ENCODE peak calls at places on chromosomes 3 and 15, in seven cellular contexts. W is HepG2, F is heart left ventricle, S is K562, J is NB4, K is gastrocnemius medialis, L is A549. N is an unnamed sample.

GRCh38 chr3:123778525-123778924 is 105.6 kb downstream of the MYLK start:
- DNase-seq in W (no peak), F (no peak), S (no peak), J (no peak), K (no peak), L (no peak), N (no peak)

GRCh38 chr15:40111888-40112287 is 3.2 kb upstream of the BMF start:
- DNase-seq in W (no peak), F (no peak), S (peak; percentile 45), J (no peak), K (no peak), L (no peak), N (no peak)

GRCh38 chr3:99850608-99851007 is 32.9 kb downstream of the CMSS1 start:
- DNase-seq in W (no peak), F (no peak), S (no peak), J (peak; percentile 55), K (no peak), L (no peak), N (no peak)

GRCh38 chr3:76097588-76097975 is 312.2 kb upstream of the ZNF717 start:
- DNase-seq in W (no peak), F (no peak), S (no peak), J (no peak), K (no peak), L (no peak), N (no peak)

GRCh38 chr15:42796955-42797779 is 60.2 kb upstream of the CDAN1 start:
- DNase-seq in W (no peak), F (no peak), S (no peak), J (peak; percentile 5), K (no peak), L (no peak), N (no peak)

GRCh38 chr15:34367128-34368081 is at the start of gene LPCAT4:
- DNase-seq in W (peak; percentile 66), F (peak; percentile 90), S (peak; percentile 94), J (peak; percentile 93), K (peak; percentile 82), L (peak; percentile 87), N (peak; percentile 87)

GRCh38 chr3:65356331-65357286 is 668.8 kb upstream of the ADAMTS9 start:
- DNase-seq in W (no peak), F (no peak), S (no peak), J (no peak), K (no peak), L (no peak), N (no peak)

GRCh38 chr3:116392291-116392690 is 53.0 kb downstream of the LSAMP start:
- DNase-seq in W (no peak), F (no peak), S (no peak), J (no peak), K (no peak), L (no peak), N (no peak)

GRCh38 chr3:33980252-33980651 is 181.8 kb downstream of the PDCD6IP start:
- DNase-seq in W (peak; percentile 66), F (no peak), S (no peak), J (no peak), K (no peak), L (peak; percentile 89), N (peak; percentile 13)

GRCh38 chr3:52086939-52087675 is 30.7 kb upstream of the DUSP7 start:
- DNase-seq in W (no peak), F (no peak), S (peak; percentile 46), J (peak; percentile 85), K (no peak), L (no peak), N (no peak)

GRCh38 chr3:143510601-143511000 is 337.7 kb downstream of the SLC9A9 start:
- DNase-seq in W (no peak), F (no peak), S (no peak), J (no peak), K (no peak), L (no peak), N (no peak)

GRCh38 chr3:10193692-10194327 is 29.1 kb downstream of the IRAK2 start:
- DNase-seq in W (no peak), F (no peak), S (no peak), J (no peak), K (peak; percentile 27), L (no peak), N (no peak)

GRCh38 chr3:46409735-46410489 is 2.9 kb downstream of the CCRL2 start:
- DNase-seq in W (no peak), F (no peak), S (no peak), J (no peak), K (no peak), L (no peak), N (no peak)

GRCh38 chr3:112980080-112980479 is 5.2 kb upstream of the CD200R1 start:
- DNase-seq in W (peak; percentile 25), F (no peak), S (no peak), J (no peak), K (no peak), L (no peak), N (no peak)

GRCh38 chr3:77324115-77324514 is 284.2 kb downstream of the ROBO2 start:
- DNase-seq in W (no peak), F (no peak), S (no peak), J (no peak), K (no peak), L (no peak), N (no peak)

GRCh38 chr3:107680698-107681097 is 157.9 kb downstream of the BBX start:
- DNase-seq in W (no peak), F (no peak), S (no peak), J (no peak), K (no peak), L (no peak), N (no peak)

GRCh38 chr15:70480196-70480856 is 283.0 kb downstream of the UACA start:
- DNase-seq in W (no peak), F (no peak), S (no peak), J (peak; percentile 90), K (no peak), L (no peak), N (no peak)

GRCh38 chr15:33069161-33069560 is 125.4 kb downstream of the FMN1 start:
- DNase-seq in W (no peak), F (no peak), S (no peak), J (no peak), K (no peak), L (no peak), N (no peak)

GRCh38 chr3:113914646-113915045 is 33.2 kb upstream of the ZDHHC23 start:
- DNase-seq in W (no peak), F (no peak), S (no peak), J (no peak), K (no peak), L (no peak), N (no peak)

GRCh38 chr15:83170474-83171165 is 37.0 kb downstream of the HDGFL3 start:
- DNase-seq in W (no peak), F (no peak), S (no peak), J (no peak), K (no peak), L (no peak), N (no peak)

GRCh38 chr3:161343540-161343939 is 27.8 kb downstream of the SPTSSB start:
- DNase-seq in W (peak; percentile 53), F (no peak), S (no peak), J (no peak), K (no peak), L (no peak), N (no peak)

GRCh38 chr15:52254331-52254730 is 41.3 kb downstream of the MYO5C start:
- DNase-seq in W (no peak), F (no peak), S (no peak), J (peak; percentile 36), K (no peak), L (no peak), N (no peak)

GRCh38 chr15:52255935-52256334 is 39.7 kb downstream of the MYO5C start:
- DNase-seq in W (no peak), F (no peak), S (no peak), J (no peak), K (no peak), L (no peak), N (no peak)

GRCh38 chr15:52251144-52251860 is 44.3 kb downstream of the MYO5C start:
- DNase-seq in W (peak; percentile 65), F (no peak), S (no peak), J (no peak), K (no peak), L (no peak), N (no peak)

GRCh38 chr15:52255008-52255407 is 40.6 kb downstream of the MYO5C start:
- DNase-seq in W (no peak), F (no peak), S (no peak), J (peak; percentile 25), K (no peak), L (no peak), N (no peak)

GRCh38 chr15:52252781-52253180 is 42.8 kb downstream of the MYO5C start:
- DNase-seq in W (peak; percentile 35), F (no peak), S (peak; percentile 8), J (peak; percentile 41), K (no peak), L (peak; percentile 98), N (peak; percentile 70)
- TF ChIP-seq POLR2A in W (no peak), F (no peak), S (no peak), J (no peak), K (no peak), L (no peak), N (no peak)

DNA sequence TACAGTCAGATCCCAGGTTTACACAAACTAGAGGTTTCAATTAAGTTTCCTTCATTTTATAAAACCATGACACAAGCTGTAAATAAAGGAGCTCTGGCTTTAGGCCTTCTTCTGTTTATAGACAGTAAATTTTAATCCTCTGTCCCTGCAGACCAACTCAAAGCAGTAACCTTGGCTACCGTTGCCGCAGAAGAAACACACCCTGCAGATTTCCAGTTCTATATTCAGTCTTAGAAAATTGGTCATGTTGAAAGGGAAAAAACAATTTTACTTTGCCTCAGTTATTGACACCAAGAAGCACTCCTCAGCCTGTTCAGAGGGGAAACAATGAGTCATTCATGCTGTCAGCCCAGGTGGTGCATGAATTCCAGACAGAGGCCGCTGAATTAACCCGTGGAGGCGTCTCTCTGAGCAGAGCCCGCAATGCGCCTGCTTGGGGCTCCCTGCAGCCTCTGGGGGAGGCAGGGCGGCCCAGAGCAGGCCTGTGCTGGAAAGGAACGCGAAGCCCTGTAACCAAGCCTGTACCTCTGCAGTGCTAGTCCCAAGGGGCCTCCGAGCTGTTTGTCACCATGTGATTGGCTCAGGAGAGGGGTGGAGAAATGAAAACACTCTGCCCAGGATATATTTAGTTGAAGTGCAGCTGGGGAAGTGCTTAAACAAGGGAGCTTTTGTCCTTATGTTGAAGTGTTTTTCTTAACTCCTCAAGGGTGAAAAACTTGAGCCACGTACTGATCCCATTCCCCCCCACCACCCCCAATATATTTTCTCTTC is 68.5 kb upstream of the CHD2 start:
- DNase-seq in W (peak; percentile 98), F (peak; percentile 96), S (peak; percentile 95), J (peak; percentile 100), K (peak; percentile 98), L (peak; percentile 95), N (peak; percentile 54)
- TF ChIP-seq POLR2A in W (peak; percentile 93), F (peak; percentile 56), S (peak; percentile 75), J (peak; percentile 91), K (peak; percentile 76), L (peak; percentile 60), N (peak; percentile 37)

GRCh38 chr15:63041982-63042878 is at the start of gene TPM1:
- DNase-seq in W (peak; percentile 73), F (peak; percentile 91), S (no peak), J (no peak), K (peak; percentile 83), L (peak; percentile 95), N (peak; percentile 67)
- TF ChIP-seq POLR2A in W (peak; percentile 0), F (no peak), S (no peak), J (no peak), K (peak; percentile 71), L (peak; percentile 94), N (peak; percentile 97)

DNA sequence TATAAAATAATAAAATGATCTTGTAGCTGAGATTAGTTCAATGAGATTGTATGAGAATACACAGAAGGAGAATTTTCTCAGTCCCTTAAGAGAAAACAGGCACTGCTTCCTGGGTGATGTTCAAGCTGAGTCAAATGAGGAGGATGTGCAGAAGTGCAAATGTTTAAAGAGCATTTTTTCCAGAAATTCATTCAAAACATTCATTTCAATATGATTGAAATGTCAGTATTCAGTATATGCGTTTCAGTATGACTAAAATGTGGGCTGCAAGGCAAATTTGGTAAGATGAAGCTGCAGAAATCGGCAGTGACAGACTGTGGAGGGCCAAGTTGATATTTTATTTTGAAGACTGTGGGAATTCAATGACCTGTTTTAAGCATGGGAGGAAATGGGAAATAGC is 19.3 kb upstream of the PYDC2 start:
- DNase-seq in W (no peak), F (no peak), S (no peak), J (no peak), K (no peak), L (no peak), N (no peak)
- TF ChIP-seq POLR2A in W (no peak), F (no peak), S (no peak), J (no peak), K (no peak), L (no peak), N (no peak)